ENCODE peak calls at places on chromosomes 13 and 19, in nine cellular contexts. A is AG04449, J is HFFc6, W is HS-27A, N is body of pancreas, M is mucosa of gallbladder, K is RPMI7951, R is iris pigment epithelial cell, Q is B cell. X is an unnamed sample.

GRCh38 chr13:27022571-27023311 is 148.9 kb downstream of the USP12 start:
- DNase-seq in R (peak; percentile 52), Q (no peak), A (no peak), J (peak; percentile 16), W (no peak), M (peak; percentile 28), N (no peak), K (peak; percentile 51), X (peak; percentile 45)

GRCh38 chr13:58300974-58301681 is 669.6 kb downstream of the PCDH17 start:
- DNase-seq in N (no peak), M (no peak), J (no peak), K (no peak), Q (no peak), W (no peak), A (no peak), R (no peak), X (no peak)

GRCh38 chr19:13839193-13839937 is 37.6 kb upstream of the NANOS3 start:
- DNase-seq in A (no peak), J (peak; percentile 88), N (peak; percentile 62), Q (peak; percentile 87), R (peak; percentile 81), W (no peak), M (peak; percentile 82), K (peak; percentile 96), X (peak; percentile 83)

GRCh38 chr19:52942371-52943133 is 19.3 kb upstream of the ZNF888 start:
- DNase-seq in K (peak; percentile 88), A (no peak), R (peak; percentile 74), M (peak; percentile 95), J (peak; percentile 79), N (peak; percentile 97), Q (peak; percentile 86), W (peak; percentile 62), X (peak; percentile 59)

GRCh38 chr19:9936151-9937000 is at the start of gene OLFM2:
- DNase-seq in R (no peak), Q (peak; percentile 61), N (peak; percentile 34), K (no peak), W (no peak), J (no peak), A (no peak), M (no peak), X (no peak)

GRCh38 chr19:49591731-49592485 is 926 bp downstream of the PRR12 start:
- DNase-seq in W (peak; percentile 34), A (no peak), Q (peak; percentile 68), N (peak; percentile 47), J (peak; percentile 44), M (no peak), K (peak; percentile 55), R (peak; percentile 42), X (peak; percentile 52)

GRCh38 chr19:1853295-1854031 is 5.2 kb upstream of the REXO1 start:
- DNase-seq in K (peak; percentile 67), J (peak; percentile 71), M (peak; percentile 86), Q (peak; percentile 91), N (peak; percentile 88), W (no peak), A (no peak), R (peak; percentile 64), X (peak; percentile 83)

GRCh38 chr13:98466634-98467236 is 110.2 kb downstream of the STK24 start:
- DNase-seq in A (no peak), R (peak; percentile 56), W (no peak), M (no peak), Q (no peak), J (peak; percentile 49), K (peak; percentile 24), N (peak; percentile 49), X (peak; percentile 31)

GRCh38 chr13:47707414-47707813 is 293.7 kb downstream of the SUCLA2 start:
- DNase-seq in N (no peak), Q (no peak), A (no peak), M (no peak), K (no peak), R (no peak), W (no peak), J (no peak), X (no peak)

GRCh38 chr13:85368686-85369085 is 430.5 kb downstream of the SLITRK6 start:
- DNase-seq in A (no peak), J (no peak), R (no peak), M (no peak), K (no peak), N (no peak), W (no peak), Q (no peak), X (no peak)

GRCh38 chr13:109271991-109272454 is 514.4 kb downstream of the IRS2 start:
- DNase-seq in Q (no peak), R (peak; percentile 59), J (no peak), M (no peak), A (no peak), N (no peak), W (no peak), K (peak; percentile 73), X (no peak)

GRCh38 chr13:35475131-35475959 is 1.1 kb downstream of the MAB21L1 start:
- DNase-seq in Q (peak; percentile 12), J (peak; percentile 59), N (no peak), A (no peak), R (peak; percentile 18), K (peak; percentile 67), M (peak; percentile 11), W (no peak), X (peak; percentile 11)

GRCh38 chr19:31963741-31964140 is 381.7 kb upstream of the ZNF507 start:
- DNase-seq in K (no peak), W (no peak), M (no peak), J (no peak), N (no peak), A (no peak), R (no peak), Q (no peak), X (no peak)

GRCh38 chr13:42597505-42597904 is 23.6 kb downstream of the TNFSF11 start:
- DNase-seq in W (no peak), N (no peak), Q (no peak), J (no peak), R (no peak), M (no peak), K (no peak), A (no peak), X (no peak)

GRCh38 chr13:29920018-29920643 is 69.7 kb upstream of the UBL3 start:
- DNase-seq in N (no peak), W (no peak), J (no peak), Q (no peak), R (peak; percentile 12), M (peak; percentile 82), A (no peak), K (no peak), X (no peak)

GRCh38 chr19:4922530-4923378 is 13.5 kb downstream of the UHRF1 start:
- DNase-seq in Q (no peak), R (no peak), J (no peak), M (no peak), W (no peak), K (no peak), A (no peak), N (no peak), X (no peak)

GRCh38 chr19:34180709-34181108 is 8.4 kb downstream of the LSM14A start:
- DNase-seq in M (no peak), J (no peak), R (no peak), N (no peak), A (no peak), K (no peak), W (no peak), Q (no peak), X (no peak)

GRCh38 chr19:53991224-53992113 is at the start of gene CACNG6:
- DNase-seq in M (no peak), Q (peak; percentile 64), R (peak; percentile 59), K (no peak), A (no peak), J (no peak), W (no peak), N (no peak), X (no peak)

GRCh38 chr13:33340631-33341030 is 55.1 kb upstream of the STARD13 start:
- DNase-seq in A (no peak), N (no peak), M (no peak), K (no peak), R (peak; percentile 77), W (no peak), J (no peak), Q (no peak), X (no peak)

GRCh38 chr13:59976856-59977255 is 186.9 kb downstream of the DIAPH3 start:
- DNase-seq in M (no peak), K (no peak), Q (no peak), N (no peak), R (no peak), J (no peak), W (no peak), A (no peak), X (no peak)

GRCh38 chr19:36986601-36987000 is 70.5 kb downstream of the ZNF568 start:
- DNase-seq in M (no peak), W (no peak), Q (no peak), R (no peak), K (no peak), J (no peak), A (no peak), N (no peak), X (no peak)

GRCh38 chr19:35120898-35121297 is 5.3 kb downstream of the FXYD3 start:
- DNase-seq in W (no peak), N (no peak), A (no peak), R (no peak), Q (no peak), M (no peak), K (peak; percentile 58), J (no peak), X (no peak)

GRCh38 chr19:58268344-58268743 is 10.4 kb upstream of the ZNF8 start:
- DNase-seq in Q (no peak), K (no peak), R (no peak), N (no peak), M (no peak), J (no peak), A (no peak), W (no peak), X (no peak)

GRCh38 chr19:29365836-29366417 is 153.0 kb upstream of the UQCRFS1 start:
- DNase-seq in N (no peak), W (no peak), M (no peak), Q (no peak), K (no peak), A (no peak), R (no peak), J (no peak), X (no peak)

GRCh38 chr19:29378126-29378525 is 147.7 kb upstream of the VSTM2B start:
- DNase-seq in M (no peak), W (no peak), A (no peak), K (no peak), N (no peak), R (no peak), J (no peak), Q (no peak), X (no peak)

GRCh38 chr13:30905932-30906383 is at the start of gene MEDAG:
- DNase-seq in N (peak; percentile 29), R (peak; percentile 70), K (peak; percentile 80), M (no peak), J (no peak), Q (no peak), W (no peak), A (no peak), X (no peak)

GRCh38 chr19:47081095-47081494 is 32.5 kb downstream of the ZC3H4 start:
- DNase-seq in N (no peak), W (no peak), M (no peak), K (no peak), Q (no peak), A (no peak), R (no peak), J (no peak), X (no peak)

GRCh38 chr13:24071016-24071415 is 89.5 kb upstream of the SPATA13 start:
- DNase-seq in J (no peak), A (no peak), Q (no peak), M (no peak), N (no peak), W (no peak), K (no peak), R (no peak), X (no peak)

GRCh38 chr19:4371898-4372629 is 28.3 kb downstream of the SH3GL1 start:
- DNase-seq in R (no peak), A (no peak), N (no peak), Q (no peak), K (no peak), J (no peak), M (no peak), W (no peak), X (no peak)

GRCh38 chr19:12090807-12091206 is 26.3 kb downstream of the ZNF844 start:
- DNase-seq in Q (peak; percentile 55), M (peak; percentile 58), K (peak; percentile 76), N (peak; percentile 63), A (no peak), R (peak; percentile 72), W (no peak), J (peak; percentile 35), X (peak; percentile 27)

GRCh38 chr19:30479231-30479630 is 107.0 kb downstream of the ZNF536 start:
- DNase-seq in M (no peak), R (no peak), Q (no peak), A (no peak), J (no peak), W (no peak), K (peak; percentile 35), N (no peak), X (no peak)

X was measured in foreskin melanocyte.